ENCODE peak calls at places on chromosomes 5 and 9, in five cellular contexts. E, P, L, R and N are unnamed samples.

GRCh38 chr5:1017691-1018455 is 9.3 kb downstream of the NKD2 start:
- DNase-seq in E (no peak), P (no peak), R (no peak), L (no peak), N (no peak)

GRCh38 chr9:134886413-134886913 is 5.9 kb downstream of the FCN2 start:
- DNase-seq in L (no peak), P (no peak), E (no peak), R (no peak), N (no peak)

GRCh38 chr5:178232124-178232919 is at the start of gene PHYKPL:
- DNase-seq in R (peak), P (peak), L (peak), E (peak), N (peak)

GRCh38 chr9:124353811-124354274 is 61.4 kb downstream of the PSMB7 start:
- DNase-seq in L (no peak), P (peak), E (peak), R (no peak), N (no peak)

GRCh38 chr5:149125386-149125891 is 15.9 kb upstream of the ABLIM3 start:
- DNase-seq in R (no peak), L (no peak), E (no peak), P (no peak), N (peak)

GRCh38 chr9:71895955-71896354 is 15.0 kb downstream of the ABHD17B start:
- DNase-seq in E (no peak), P (no peak), R (no peak), L (no peak), N (no peak)

GRCh38 chr9:129140397-129141065 is 29.3 kb downstream of the PTPA start:
- DNase-seq in P (peak), R (no peak), L (no peak), E (peak), N (peak)

GRCh38 chr5:87754009-87754757 is 341.5 kb upstream of the CCNH start:
- DNase-seq in R (no peak), E (no peak), P (no peak), L (no peak), N (no peak)

GRCh38 chr9:128027705-128028104 is 39.4 kb downstream of the NAIF1 start:
- DNase-seq in L (no peak), R (no peak), E (no peak), P (no peak), N (no peak)

GRCh38 chr9:134492281-134492691 is 149.3 kb upstream of the COL5A1 start:
- DNase-seq in P (no peak), R (peak), E (no peak), L (peak), N (peak)

GRCh38 chr9:136996361-136997281 is at the start of gene CLIC3:
- DNase-seq in R (no peak), L (no peak), P (peak), E (peak), N (no peak)

DNA sequence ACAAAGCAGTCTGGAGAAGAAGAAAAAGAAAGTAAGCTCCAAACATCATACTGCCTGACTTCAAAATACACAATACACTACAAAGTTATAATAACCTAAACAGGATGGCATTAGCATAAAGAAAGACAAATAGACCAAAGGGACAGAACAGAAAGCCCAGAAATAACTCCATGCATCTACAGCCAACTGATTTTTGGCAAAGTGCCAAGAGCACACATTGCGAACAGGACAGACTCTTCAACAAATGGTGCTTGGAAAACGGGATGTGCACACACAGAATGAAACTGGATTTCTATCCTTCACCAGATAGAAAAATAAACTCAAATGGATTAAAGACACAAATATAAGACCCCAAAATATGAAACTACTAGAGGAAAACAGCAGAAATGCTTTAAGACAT is 66.6 kb upstream of the SPATA31E1 start:
- DNase-seq in P (no peak), R (peak), L (peak), E (no peak), N (peak)
- TF ChIP-seq POLR2A in P (no peak), R (no peak), L (no peak), E (no peak), N (no peak)

GRCh38 chr5:80215523-80215922 is 40.3 kb downstream of the SERINC5 start:
- DNase-seq in E (no peak), R (no peak), L (no peak), P (no peak), N (no peak)

GRCh38 chr5:80216096-80216495 is 39.8 kb downstream of the SERINC5 start:
- DNase-seq in R (no peak), L (peak), P (no peak), E (no peak), N (no peak)

GRCh38 chr5:80217667-80218066 is 38.2 kb downstream of the SERINC5 start:
- DNase-seq in L (no peak), P (no peak), R (no peak), E (no peak), N (no peak)

GRCh38 chr5:80219381-80219780 is 36.5 kb downstream of the SERINC5 start:
- DNase-seq in E (no peak), P (no peak), L (no peak), R (no peak), N (peak)

GRCh38 chr5:80216753-80217596 is 38.9 kb downstream of the SERINC5 start:
- DNase-seq in L (peak), R (no peak), E (no peak), P (no peak), N (peak)
- H3K4me3 ChIP-seq in L (no peak), R (no peak), E (no peak), P (peak), N (no peak)

DNA sequence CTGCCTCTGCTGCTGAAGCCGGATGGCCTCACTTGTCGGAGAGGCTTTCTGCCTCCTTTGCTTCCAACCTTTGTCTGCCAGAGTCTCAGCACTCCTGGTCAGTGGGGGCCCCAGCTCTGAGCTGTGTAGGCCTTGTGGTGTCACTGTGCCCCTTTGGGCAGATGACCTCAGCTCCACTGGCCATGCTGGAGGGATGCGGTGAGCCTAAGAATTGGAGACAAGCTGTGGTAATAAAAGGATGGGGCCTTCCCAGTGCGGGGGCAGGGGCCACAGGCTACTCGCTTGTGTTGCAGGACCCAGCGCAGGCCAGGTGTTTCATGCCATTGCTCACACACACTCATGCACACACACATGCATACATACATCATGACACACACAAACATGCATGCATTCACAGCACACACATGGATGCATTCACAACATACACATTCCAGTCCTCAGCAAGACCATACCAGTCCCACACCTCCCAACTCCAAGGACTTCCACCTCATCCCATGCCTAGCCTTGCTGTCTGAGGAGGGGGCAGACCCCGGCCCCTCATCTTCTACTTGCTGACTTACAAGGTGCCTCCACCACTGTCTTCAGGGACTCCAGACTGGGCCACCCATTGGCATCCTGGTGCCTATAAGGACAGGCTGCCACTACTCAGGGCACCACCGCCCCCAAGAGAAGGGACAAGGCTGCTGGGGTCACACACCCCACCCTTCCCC is 237.7 kb downstream of the SYK start:
- DNase-seq in P (no peak), R (no peak), L (no peak), E (no peak), N (no peak)
- TF ChIP-seq CTCF in P (no peak), R (no peak), L (no peak), E (no peak), N (no peak)

DNA sequence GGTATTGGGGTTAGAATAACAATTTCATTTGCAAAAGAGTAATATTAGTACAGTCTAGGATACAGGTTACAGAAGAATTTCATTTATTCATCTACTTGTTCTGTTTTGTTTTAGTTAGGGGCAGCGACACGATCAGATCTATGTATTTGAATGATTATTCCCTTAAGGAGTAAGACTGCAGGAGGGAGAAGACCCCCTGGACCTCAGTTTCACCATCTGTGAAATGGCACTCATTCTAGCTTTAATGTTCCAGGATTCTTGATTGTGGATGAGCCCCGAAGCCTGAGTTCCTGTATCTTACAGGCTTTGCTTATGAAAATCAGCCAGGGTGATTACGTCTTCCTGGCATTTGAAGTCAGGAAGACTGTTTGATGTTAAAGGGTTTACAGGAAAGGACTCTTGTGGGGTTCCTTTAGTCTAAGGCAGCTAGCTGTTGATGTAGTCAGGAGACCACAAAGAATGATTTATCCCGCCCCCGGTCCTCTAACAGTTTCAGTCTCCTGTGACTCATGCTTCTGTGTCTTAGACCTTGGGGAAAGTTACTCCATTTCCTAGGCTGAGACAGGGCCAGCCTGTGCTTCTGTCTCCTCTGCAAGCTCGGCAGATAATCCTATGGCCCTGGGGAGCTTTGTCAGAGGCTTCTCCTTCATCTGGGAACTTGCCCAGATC is 11.5 kb downstream of the SMIM3 start:
- DNase-seq in E (peak), R (peak), L (peak), P (no peak), N (peak)
- TF ChIP-seq POLR2A in E (no peak), R (no peak), L (no peak), P (no peak), N (no peak)

GRCh38 chr9:82082563-82082962 is 94.0 kb downstream of the SPATA31D1 start:
- DNase-seq in L (no peak), P (no peak), R (no peak), E (no peak), N (no peak)

GRCh38 chr9:82081507-82081906 is 92.9 kb downstream of the SPATA31D1 start:
- DNase-seq in L (no peak), P (no peak), E (no peak), R (no peak), N (no peak)

DNA sequence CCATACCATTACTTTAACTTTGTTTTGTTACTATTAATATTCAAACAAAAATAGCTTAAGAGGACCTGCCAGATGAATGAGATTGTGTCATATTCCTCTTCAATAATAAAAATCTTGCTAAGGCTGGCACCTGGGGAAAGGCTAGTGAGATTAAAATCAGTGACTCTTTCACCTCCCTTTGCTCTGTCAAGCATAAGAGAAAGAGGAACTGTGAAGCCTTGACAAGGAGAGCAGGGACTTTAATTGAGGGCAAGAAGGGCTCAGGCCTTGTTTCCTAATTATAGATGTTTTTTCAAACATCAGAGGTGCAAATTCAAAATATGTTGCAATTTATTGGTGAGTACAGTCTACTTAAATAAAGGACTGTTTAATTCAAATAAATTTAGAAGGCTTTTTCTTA is 91.7 kb downstream of the SPATA31D1 start:
- DNase-seq in P (no peak), R (no peak), E (no peak), L (no peak), N (no peak)
- H3K4me3 ChIP-seq in P (no peak), R (no peak), E (no peak), L (no peak), N (no peak)

DNA sequence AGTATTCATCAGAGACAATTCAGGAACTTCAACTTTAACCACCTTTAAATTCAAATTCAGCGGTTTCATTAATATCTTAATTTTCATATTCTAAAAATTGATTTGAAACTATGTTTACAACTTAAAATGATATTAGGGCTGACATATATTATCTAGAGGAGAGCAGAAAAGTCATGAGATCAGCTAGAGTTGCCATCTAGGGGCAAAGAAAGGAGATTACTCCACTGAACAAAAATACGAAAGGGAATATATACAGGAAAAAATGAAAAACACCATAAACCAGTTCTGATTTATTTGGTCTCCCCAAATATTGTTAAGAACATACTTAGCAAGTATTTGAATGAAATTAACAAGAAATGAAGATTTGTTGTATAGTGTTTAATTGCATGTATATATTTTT is 946.3 kb downstream of the DTWD2 start:
- DNase-seq in P (no peak), L (no peak), R (no peak), E (no peak), N (no peak)
- TF ChIP-seq CTCF in P (no peak), L (no peak), R (no peak), E (no peak), N (no peak)

GRCh38 chr9:126486276-126486675 is 127.5 kb upstream of the LMX1B start:
- DNase-seq in L (no peak), E (no peak), R (no peak), P (no peak), N (no peak)
- TF ChIP-seq POLR2A in L (no peak), E (no peak), R (no peak), P (no peak), N (no peak)

GRCh38 chr5:36301858-36302603 is at the start of gene RANBP3L:
- DNase-seq in E (no peak), L (peak), R (no peak), P (no peak), N (peak)
- H3K4me3 ChIP-seq in E (no peak), L (peak), R (peak), P (no peak), N (no peak)

DNA sequence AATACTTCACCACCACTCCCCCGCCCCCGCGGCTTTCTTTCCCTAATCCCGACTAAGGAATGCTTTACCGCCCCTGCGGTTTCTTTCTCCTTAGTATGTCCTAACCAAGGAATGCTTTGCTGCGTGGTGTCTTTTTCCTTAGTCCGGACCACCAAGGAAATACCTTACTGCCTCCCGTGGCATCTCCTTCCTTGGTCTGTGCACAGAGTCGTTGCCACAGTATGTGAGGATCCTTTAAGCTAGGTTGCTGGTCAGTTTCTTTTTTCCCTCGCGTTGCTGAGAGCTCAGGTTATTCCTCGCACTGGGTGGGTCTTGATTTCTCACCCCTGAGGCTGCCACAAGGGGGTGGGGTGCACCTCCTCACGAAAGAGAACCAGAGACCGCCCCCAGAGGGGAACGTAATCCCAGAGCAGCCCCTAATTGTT is 309.4 kb downstream of the NR3C1 start:
- DNase-seq in R (no peak), P (no peak), L (no peak), E (no peak), N (no peak)
- TF ChIP-seq CTCF in R (no peak), P (no peak), L (no peak), E (no peak), N (no peak)